ENCODE peak calls at places on chromosomes 16 and 17, in ten cellular contexts. One of them, this sample, is unnamed.

GRCh38 chr17:8147805-8148404 is 4.3 kb downstream of the PER1 start:
- DNase-seq in PC-9: no peak
- DNase-seq in neural progenitor cell: no peak
- DNase-seq in keratinocyte: no peak
- DNase-seq in GM23338: no peak
- DNase-seq in mammary epithelial cell: no peak
- DNase-seq in HepG2: no peak
- DNase-seq in GM12878: no peak
- DNase-seq in hepatocyte: no peak
- DNase-seq in GM23248: no peak
- DNase-seq in this sample: no peak

GRCh38 chr17:80827646-80828643 is 163.7 kb upstream of the CHMP6 start:
- DNase-seq in PC-9: no peak
- DNase-seq in GM23248: no peak
- DNase-seq in neural progenitor cell: peak; percentile 79
- DNase-seq in GM12878: no peak
- DNase-seq in HepG2: no peak
- DNase-seq in keratinocyte: peak; percentile 26
- DNase-seq in GM23338: peak; percentile 64
- DNase-seq in mammary epithelial cell: no peak
- DNase-seq in hepatocyte: no peak
- DNase-seq in this sample: no peak

GRCh38 chr17:30176845-30177244 is 58.7 kb downstream of the SLC6A4 start:
- DNase-seq in HepG2: no peak
- DNase-seq in keratinocyte: no peak
- DNase-seq in hepatocyte: no peak
- DNase-seq in GM23248: no peak
- DNase-seq in GM12878: no peak
- DNase-seq in mammary epithelial cell: no peak
- DNase-seq in neural progenitor cell: no peak
- DNase-seq in GM23338: no peak
- DNase-seq in PC-9: no peak
- DNase-seq in this sample: no peak

GRCh38 chr16:67024384-67024896 is 4.5 kb upstream of the CBFB start:
- DNase-seq in GM23248: peak; percentile 24
- DNase-seq in PC-9: no peak
- DNase-seq in keratinocyte: no peak
- DNase-seq in mammary epithelial cell: no peak
- DNase-seq in GM12878: no peak
- DNase-seq in HepG2: no peak
- DNase-seq in neural progenitor cell: no peak
- DNase-seq in hepatocyte: no peak
- DNase-seq in GM23338: no peak
- DNase-seq in this sample: no peak

GRCh38 chr17:9878791-9879525 is 26.1 kb downstream of the RCVRN start:
- DNase-seq in GM23338: no peak
- DNase-seq in hepatocyte: no peak
- DNase-seq in GM23248: peak; percentile 57
- DNase-seq in mammary epithelial cell: no peak
- DNase-seq in PC-9: peak; percentile 61
- DNase-seq in neural progenitor cell: no peak
- DNase-seq in HepG2: no peak
- DNase-seq in GM12878: no peak
- DNase-seq in keratinocyte: no peak
- DNase-seq in this sample: no peak

GRCh38 chr17:78817123-78817522 is 23.5 kb downstream of the USP36 start:
- DNase-seq in hepatocyte: no peak
- DNase-seq in GM23338: no peak
- DNase-seq in mammary epithelial cell: no peak
- DNase-seq in keratinocyte: no peak
- DNase-seq in GM23248: no peak
- DNase-seq in PC-9: no peak
- DNase-seq in neural progenitor cell: no peak
- DNase-seq in HepG2: no peak
- DNase-seq in GM12878: no peak
- DNase-seq in this sample: peak; percentile 98

GRCh38 chr17:61634942-61635538 is 44.0 kb upstream of the NACA2 start:
- DNase-seq in GM12878: no peak
- DNase-seq in neural progenitor cell: no peak
- DNase-seq in PC-9: no peak
- DNase-seq in GM23248: peak; percentile 12
- DNase-seq in mammary epithelial cell: no peak
- DNase-seq in hepatocyte: no peak
- DNase-seq in GM23338: no peak
- DNase-seq in keratinocyte: no peak
- DNase-seq in HepG2: no peak
- DNase-seq in this sample: no peak

GRCh38 chr17:72599891-72600290 is 479.1 kb downstream of the SOX9 start:
- DNase-seq in GM12878: no peak
- DNase-seq in keratinocyte: no peak
- DNase-seq in PC-9: no peak
- DNase-seq in hepatocyte: no peak
- DNase-seq in mammary epithelial cell: no peak
- DNase-seq in neural progenitor cell: no peak
- DNase-seq in GM23248: no peak
- DNase-seq in HepG2: no peak
- DNase-seq in GM23338: no peak
- DNase-seq in this sample: no peak

GRCh38 chr17:82121246-82121645 is 23.2 kb upstream of the FASN start:
- DNase-seq in GM23338: no peak
- DNase-seq in GM23248: no peak
- DNase-seq in HepG2: no peak
- DNase-seq in PC-9: no peak
- DNase-seq in mammary epithelial cell: no peak
- DNase-seq in keratinocyte: no peak
- DNase-seq in neural progenitor cell: no peak
- DNase-seq in GM12878: no peak
- DNase-seq in hepatocyte: peak; percentile 9
- DNase-seq in this sample: no peak

GRCh38 chr16:30186782-30187555 is 3.6 kb downstream of the CORO1A start:
- DNase-seq in GM23248: peak; percentile 58
- DNase-seq in hepatocyte: peak; percentile 69
- DNase-seq in PC-9: no peak
- DNase-seq in keratinocyte: peak; percentile 11
- DNase-seq in neural progenitor cell: peak; percentile 74
- DNase-seq in HepG2: peak; percentile 41
- DNase-seq in GM23338: peak; percentile 85
- DNase-seq in mammary epithelial cell: peak; percentile 26
- DNase-seq in GM12878: peak; percentile 36
- DNase-seq in this sample: peak; percentile 52

GRCh38 chr17:61966201-61966600 is 38.4 kb upstream of the INTS2 start:
- DNase-seq in neural progenitor cell: no peak
- DNase-seq in keratinocyte: no peak
- DNase-seq in GM23248: no peak
- DNase-seq in GM23338: no peak
- DNase-seq in GM12878: no peak
- DNase-seq in PC-9: no peak
- DNase-seq in mammary epithelial cell: no peak
- DNase-seq in hepatocyte: no peak
- DNase-seq in HepG2: no peak
- DNase-seq in this sample: no peak

GRCh38 chr17:77724876-77725615 is 233.5 kb upstream of the TNRC6C start:
- DNase-seq in mammary epithelial cell: no peak
- DNase-seq in PC-9: no peak
- DNase-seq in GM12878: peak; percentile 25
- DNase-seq in GM23248: no peak
- DNase-seq in keratinocyte: no peak
- DNase-seq in neural progenitor cell: no peak
- DNase-seq in GM23338: no peak
- DNase-seq in HepG2: no peak
- DNase-seq in hepatocyte: no peak
- DNase-seq in this sample: peak; percentile 99

GRCh38 chr17:63641678-63642077 is 19.5 kb downstream of the MAP3K3 start:
- DNase-seq in HepG2: no peak
- DNase-seq in mammary epithelial cell: no peak
- DNase-seq in PC-9: no peak
- DNase-seq in keratinocyte: no peak
- DNase-seq in GM23338: no peak
- DNase-seq in GM23248: no peak
- DNase-seq in GM12878: no peak
- DNase-seq in hepatocyte: no peak
- DNase-seq in neural progenitor cell: no peak
- DNase-seq in this sample: no peak

GRCh38 chr17:63635787-63636186 is 13.6 kb downstream of the MAP3K3 start:
- DNase-seq in neural progenitor cell: no peak
- DNase-seq in PC-9: no peak
- DNase-seq in GM23338: no peak
- DNase-seq in GM12878: no peak
- DNase-seq in HepG2: no peak
- DNase-seq in keratinocyte: no peak
- DNase-seq in mammary epithelial cell: no peak
- DNase-seq in hepatocyte: no peak
- DNase-seq in GM23248: no peak
- DNase-seq in this sample: no peak

GRCh38 chr17:63639125-63639524 is 16.9 kb downstream of the MAP3K3 start:
- DNase-seq in neural progenitor cell: no peak
- DNase-seq in GM23338: no peak
- DNase-seq in GM23248: no peak
- DNase-seq in keratinocyte: no peak
- DNase-seq in HepG2: peak; percentile 39
- DNase-seq in PC-9: no peak
- DNase-seq in GM12878: no peak
- DNase-seq in mammary epithelial cell: no peak
- DNase-seq in hepatocyte: no peak
- DNase-seq in this sample: no peak

GRCh38 chr17:63635313-63635712 is 13.1 kb downstream of the MAP3K3 start:
- DNase-seq in keratinocyte: no peak
- DNase-seq in neural progenitor cell: no peak
- DNase-seq in GM12878: no peak
- DNase-seq in hepatocyte: no peak
- DNase-seq in GM23248: no peak
- DNase-seq in GM23338: no peak
- DNase-seq in PC-9: no peak
- DNase-seq in HepG2: no peak
- DNase-seq in mammary epithelial cell: no peak
- DNase-seq in this sample: no peak

GRCh38 chr17:63640038-63640437 is 17.8 kb downstream of the MAP3K3 start:
- DNase-seq in mammary epithelial cell: no peak
- DNase-seq in keratinocyte: no peak
- DNase-seq in GM12878: no peak
- DNase-seq in GM23248: no peak
- DNase-seq in PC-9: no peak
- DNase-seq in hepatocyte: no peak
- DNase-seq in neural progenitor cell: no peak
- DNase-seq in HepG2: no peak
- DNase-seq in GM23338: no peak
- DNase-seq in this sample: no peak
- TF ChIP-seq EZH2 in mammary epithelial cell: no peak
- TF ChIP-seq EZH2 in keratinocyte: no peak
- TF ChIP-seq EZH2 in GM12878: no peak
- TF ChIP-seq EZH2 in GM23248: no peak
- TF ChIP-seq EZH2 in PC-9: no peak
- TF ChIP-seq EZH2 in hepatocyte: no peak
- TF ChIP-seq EZH2 in neural progenitor cell: no peak
- TF ChIP-seq EZH2 in HepG2: no peak
- TF ChIP-seq EZH2 in GM23338: no peak
- TF ChIP-seq EZH2 in this sample: no peak

DNA sequence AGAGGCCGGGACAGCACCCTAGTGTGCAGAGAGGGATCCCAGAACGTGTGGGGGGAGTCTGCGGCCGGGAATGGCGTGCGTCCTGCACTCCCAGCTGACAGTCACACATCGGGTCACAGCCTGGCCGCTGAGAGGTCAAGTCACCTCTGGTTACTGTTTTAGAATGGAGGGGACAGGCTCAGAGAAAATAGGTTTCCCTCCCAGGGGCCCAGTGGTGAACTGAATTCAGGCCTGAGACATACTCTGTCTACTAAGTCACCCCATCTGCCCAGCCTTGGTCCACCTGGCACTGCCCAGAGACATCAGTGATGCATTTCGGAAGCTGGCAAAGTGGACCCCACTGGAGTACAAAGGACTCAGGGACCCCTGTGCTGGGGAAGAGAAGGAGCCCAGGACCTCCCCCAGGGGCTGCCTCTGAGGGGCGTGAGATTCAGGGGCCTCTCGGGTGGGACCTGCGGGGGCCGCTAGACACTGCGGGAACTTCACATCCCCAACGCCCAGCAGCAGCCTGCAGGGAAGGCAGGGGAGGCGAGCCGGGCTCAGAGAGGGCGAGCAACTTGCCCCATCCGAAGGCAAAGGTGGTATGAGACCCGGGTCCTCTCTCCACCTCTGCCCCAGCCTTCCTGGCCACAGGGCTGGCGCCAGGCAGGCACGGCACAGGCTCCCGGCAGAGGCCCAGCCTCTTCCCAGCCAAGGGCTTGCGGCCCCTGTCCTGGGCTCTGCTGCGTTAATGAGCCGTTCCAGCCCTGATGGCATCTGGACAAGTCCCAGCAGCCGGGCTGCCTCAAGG is 870 bp upstream of the HS3ST6 start:
- DNase-seq in GM23338: peak; percentile 39
- DNase-seq in keratinocyte: no peak
- DNase-seq in PC-9: no peak
- DNase-seq in GM23248: no peak
- DNase-seq in mammary epithelial cell: no peak
- DNase-seq in HepG2: no peak
- DNase-seq in neural progenitor cell: peak; percentile 51
- DNase-seq in hepatocyte: no peak
- DNase-seq in GM12878: no peak
- DNase-seq in this sample: no peak
- TF ChIP-seq EZH2 in GM23338: peak; percentile 56
- TF ChIP-seq EZH2 in keratinocyte: peak; percentile 85
- TF ChIP-seq EZH2 in PC-9: no peak
- TF ChIP-seq EZH2 in GM23248: peak; percentile 12
- TF ChIP-seq EZH2 in mammary epithelial cell: peak; percentile 89
- TF ChIP-seq EZH2 in HepG2: no peak
- TF ChIP-seq EZH2 in neural progenitor cell: peak; percentile 53
- TF ChIP-seq EZH2 in hepatocyte: no peak
- TF ChIP-seq EZH2 in GM12878: no peak
- TF ChIP-seq EZH2 in this sample: no peak

GRCh38 chr16:88430524-88431446 is 22.3 kb upstream of the ZFPM1 start:
- DNase-seq in hepatocyte: no peak
- DNase-seq in GM23248: peak; percentile 47
- DNase-seq in mammary epithelial cell: no peak
- DNase-seq in GM12878: no peak
- DNase-seq in GM23338: peak; percentile 73
- DNase-seq in keratinocyte: no peak
- DNase-seq in neural progenitor cell: no peak
- DNase-seq in PC-9: no peak
- DNase-seq in HepG2: no peak
- DNase-seq in this sample: no peak
- TF ChIP-seq EZH2 in hepatocyte: no peak
- TF ChIP-seq EZH2 in GM23248: no peak
- TF ChIP-seq EZH2 in mammary epithelial cell: no peak
- TF ChIP-seq EZH2 in GM12878: no peak
- TF ChIP-seq EZH2 in GM23338: no peak
- TF ChIP-seq EZH2 in keratinocyte: peak; percentile 95
- TF ChIP-seq EZH2 in neural progenitor cell: no peak
- TF ChIP-seq EZH2 in PC-9: no peak
- TF ChIP-seq EZH2 in HepG2: peak; percentile 95
- TF ChIP-seq EZH2 in this sample: peak; percentile 40

DNA sequence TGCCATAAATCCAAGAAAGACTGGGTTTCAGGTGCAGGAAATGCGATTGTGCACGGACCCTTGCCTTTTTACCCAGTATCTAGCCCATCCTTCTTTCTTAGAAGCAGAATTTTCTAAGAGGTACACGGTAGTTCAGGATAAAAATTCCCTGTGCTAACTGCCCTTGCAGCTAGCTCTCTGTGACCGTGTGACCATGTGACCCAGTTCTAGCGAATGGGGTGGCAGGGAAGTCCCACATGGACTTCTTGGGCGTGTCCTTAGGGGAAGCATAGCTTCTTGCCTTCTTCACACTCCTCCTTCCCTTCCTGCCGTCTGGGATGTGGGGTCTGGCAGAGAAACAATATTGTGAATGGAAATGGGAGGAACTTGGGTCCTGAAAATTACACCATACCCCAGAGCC is 670.7 kb downstream of the MAF start:
- DNase-seq in GM23248: no peak
- DNase-seq in keratinocyte: no peak
- DNase-seq in GM23338: no peak
- DNase-seq in hepatocyte: no peak
- DNase-seq in PC-9: no peak
- DNase-seq in HepG2: no peak
- DNase-seq in neural progenitor cell: no peak
- DNase-seq in mammary epithelial cell: no peak
- DNase-seq in GM12878: no peak
- DNase-seq in this sample: no peak
- TF ChIP-seq EZH2 in GM23248: no peak
- TF ChIP-seq EZH2 in keratinocyte: no peak
- TF ChIP-seq EZH2 in GM23338: no peak
- TF ChIP-seq EZH2 in hepatocyte: no peak
- TF ChIP-seq EZH2 in PC-9: no peak
- TF ChIP-seq EZH2 in HepG2: no peak
- TF ChIP-seq EZH2 in neural progenitor cell: no peak
- TF ChIP-seq EZH2 in mammary epithelial cell: no peak
- TF ChIP-seq EZH2 in GM12878: no peak
- TF ChIP-seq EZH2 in this sample: no peak